ENCODE peak calls at places on chromosomes 7 and 10, in four cellular contexts. Z, L, C and Q are unnamed samples. For H3K36me3, the result is how much of the 10 kb centered on the place peaks cover.

GRCh38 chr7:73451780-73452398 is 18.3 kb downstream of the FZD9 start:
- DNase-seq in Z (no peak), L (peak), C (peak), Q (peak)

GRCh38 chr7:20116869-20117268 is 100.3 kb downstream of the MACC1 start:
- DNase-seq in Z (no peak), L (no peak), C (no peak), Q (no peak)

GRCh38 chr7:2266911-2267310 is 24.9 kb downstream of the NUDT1 start:
- DNase-seq in Z (no peak), L (peak), C (no peak), Q (no peak)

GRCh38 chr10:42960491-42961155 is 116.2 kb upstream of the RET start:
- DNase-seq in Z (no peak), L (no peak), C (no peak), Q (no peak)

GRCh38 chr10:98664329-98665042 is 217.8 kb upstream of the HPS1 start:
- DNase-seq in Z (no peak), L (peak), C (peak), Q (no peak)

GRCh38 chr10:127921075-127921750 is 14.3 kb downstream of the PTPRE start:
- DNase-seq in Z (no peak), L (no peak), C (no peak), Q (no peak)

GRCh38 chr7:47498229-47499056 is 83.5 kb downstream of the TNS3 start:
- DNase-seq in Z (no peak), L (no peak), C (no peak), Q (no peak)

GRCh38 chr10:12423896-12424295 is 74.5 kb downstream of the CAMK1D start:
- DNase-seq in Z (no peak), L (no peak), C (no peak), Q (no peak)

GRCh38 chr7:157840913-157841756 is 504.3 kb downstream of the DNAJB6 start:
- DNase-seq in Z (no peak), L (no peak), C (no peak), Q (no peak)

GRCh38 chr7:150737265-150738055 is at the start of gene GIMAP5:
- DNase-seq in Z (no peak), L (peak), C (no peak), Q (no peak)

GRCh38 chr10:71771821-71772617 is 1.3 kb downstream of the VSIR start:
- DNase-seq in Z (no peak), L (peak), C (peak), Q (no peak)

GRCh38 chr7:128891942-128892269 is 18.6 kb downstream of the KCP start:
- DNase-seq in Z (no peak), L (no peak), C (no peak), Q (no peak)

GRCh38 chr7:41261081-41261480 is 441.8 kb downstream of the INHBA start:
- DNase-seq in Z (no peak), L (no peak), C (no peak), Q (no peak)

GRCh38 chr10:46550795-46551700 is 5.4 kb downstream of the GPRIN2 start:
- DNase-seq in Z (no peak), L (no peak), C (peak), Q (no peak)

GRCh38 chr10:43398939-43399871 is 9.8 kb downstream of the HNRNPF start:
- DNase-seq in Z (no peak), L (no peak), C (peak), Q (no peak)

GRCh38 chr7:82548141-82548688 is 104.6 kb upstream of the CACNA2D1 start:
- DNase-seq in Z (no peak), L (no peak), C (no peak), Q (no peak)

GRCh38 chr7:107208563-107208962 is 39.8 kb downstream of the HBP1 start:
- DNase-seq in Z (no peak), L (no peak), C (no peak), Q (no peak)

GRCh38 chr10:14564268-14564744 is 210.4 kb downstream of the FAM107B start:
- DNase-seq in Z (no peak), L (no peak), C (no peak), Q (no peak)

GRCh38 chr7:23967949-23968599 is 258.1 kb downstream of the STK31 start:
- DNase-seq in Z (no peak), L (no peak), C (no peak), Q (no peak)

GRCh38 chr10:15703167-15703880 is 16.4 kb downstream of the ITGA8 start:
- DNase-seq in Z (no peak), L (peak), C (no peak), Q (no peak)

GRCh38 chr10:130606001-130606405 is 469.8 kb downstream of the GLRX3 start:
- DNase-seq in Z (no peak), L (no peak), C (no peak), Q (no peak)

GRCh38 chr10:3776796-3777571 is 8.0 kb downstream of the KLF6 start:
- DNase-seq in Z (no peak), L (peak), C (no peak), Q (no peak)

GRCh38 chr7:26627871-26628270 is 236.5 kb downstream of the SKAP2 start:
- DNase-seq in Z (no peak), L (no peak), C (no peak), Q (no peak)

GRCh38 chr7:33762153-33762902 is 143.0 kb upstream of the BMPER start:
- DNase-seq in Z (no peak), L (no peak), C (no peak), Q (no peak)

GRCh38 chr10:104072786-104073185 is 12.9 kb downstream of the COL17A1 start:
- DNase-seq in Z (no peak), L (no peak), C (no peak), Q (no peak)

GRCh38 chr7:22861576-22861975 is 38.9 kb upstream of the TOMM7 start:
- DNase-seq in Z (no peak), L (no peak), C (no peak), Q (no peak)

GRCh38 chr7:34091330-34091917 is 186.1 kb downstream of the BMPER start:
- DNase-seq in Z (no peak), L (peak), C (peak), Q (peak)

GRCh38 chr7:85595639-85596268 is 408.9 kb upstream of the SEMA3D start:
- DNase-seq in Z (no peak), L (peak), C (no peak), Q (no peak)

GRCh38 chr10:34666008-34666700 is 148.9 kb downstream of the PARD3 start:
- DNase-seq in Z (no peak), L (peak), C (peak), Q (no peak)

GRCh38 chr10:110568055-110568735 is 700 bp downstream of the SMC3 start:
- DNase-seq in Z (no peak), L (peak), C (no peak), Q (no peak)

GRCh38 chr7:98287486-98287959 is 6.0 kb downstream of the BRI3 start:
- DNase-seq in Z (peak), L (no peak), C (peak), Q (no peak)

GRCh38 chr7:98285132-98286092 is 3.9 kb downstream of the BRI3 start:
- DNase-seq in Z (no peak), L (no peak), C (no peak), Q (no peak)

GRCh38 chr7:98288064-98288823 is 6.8 kb downstream of the BRI3 start:
- DNase-seq in Z (no peak), L (no peak), C (no peak), Q (no peak)

GRCh38 chr7:98286093-98286525 is 4.6 kb downstream of the BRI3 start:
- DNase-seq in Z (no peak), L (no peak), C (peak), Q (no peak)

GRCh38 chr7:98286701-98287485 is 5.4 kb downstream of the BRI3 start:
- DNase-seq in Z (no peak), L (no peak), C (no peak), Q (no peak)
- H3K4me3 ChIP-seq in Z (no peak), L (no peak), C (no peak), Q (no peak)

GRCh38 chr7:28685291-28685659 is 272.9 kb downstream of the TRIL start:
- DNase-seq in Z (no peak), L (no peak), C (no peak), Q (no peak)
- H3K9ac ChIP-seq in Z (peak), L (peak), C (no peak), Q (peak)

DNA sequence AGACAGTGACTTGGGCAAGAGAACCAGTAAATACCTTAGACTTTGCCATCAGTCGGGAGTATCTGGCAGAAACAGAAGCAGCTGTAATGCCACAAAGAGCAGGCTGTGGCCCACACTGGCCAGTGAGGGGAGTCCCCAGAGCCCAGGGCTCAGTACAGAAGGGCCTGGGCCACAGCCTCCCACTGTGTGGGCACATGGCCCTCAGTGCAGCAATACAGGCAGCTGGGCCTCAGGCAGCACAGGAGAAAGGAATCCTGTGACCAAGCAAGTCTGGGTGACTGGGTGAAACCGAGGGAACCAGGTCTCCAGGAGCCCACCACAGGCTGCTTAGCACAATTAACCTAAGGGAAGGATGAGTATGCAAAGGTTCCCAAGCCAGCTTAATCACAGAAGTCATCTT is 14.0 kb downstream of the WDR91 start:
- DNase-seq in Z (no peak), L (no peak), C (no peak), Q (no peak)
- H3K36me3 ChIP-seq in Z (under half), L (under half), C (under half), Q (under half)

GRCh38 chr7:28104811-28105210 is 75.8 kb downstream of the JAZF1 start:
- DNase-seq in Z (no peak), L (no peak), C (no peak), Q (no peak)

GRCh38 chr7:28103984-28104628 is 76.5 kb downstream of the JAZF1 start:
- DNase-seq in Z (no peak), L (no peak), C (no peak), Q (no peak)

GRCh38 chr7:28105234-28105633 is 75.4 kb downstream of the JAZF1 start:
- DNase-seq in Z (no peak), L (no peak), C (no peak), Q (no peak)

GRCh38 chr7:28107960-28108359 is 72.6 kb downstream of the JAZF1 start:
- DNase-seq in Z (no peak), L (peak), C (no peak), Q (no peak)

GRCh38 chr7:28106316-28106957 is 74.2 kb downstream of the JAZF1 start:
- DNase-seq in Z (no peak), L (no peak), C (no peak), Q (no peak)
- H3K4me3 ChIP-seq in Z (no peak), L (no peak), C (no peak), Q (no peak)

GRCh38 chr7:87598234-87599009 is 2.3 kb downstream of the ABCB1 start:
- DNase-seq in Z (no peak), L (no peak), C (no peak), Q (no peak)
- H3K9ac ChIP-seq in Z (no peak), L (no peak), C (no peak), Q (no peak)

GRCh38 chr10:95328013-95328412 is 37.2 kb upstream of the PDLIM1 start:
- DNase-seq in Z (no peak), L (no peak), C (no peak), Q (no peak)

GRCh38 chr10:95331596-95332130 is 40.9 kb upstream of the PDLIM1 start:
- DNase-seq in Z (no peak), L (no peak), C (no peak), Q (no peak)

GRCh38 chr10:95330966-95331453 is 40.2 kb upstream of the PDLIM1 start:
- DNase-seq in Z (no peak), L (peak), C (no peak), Q (no peak)

GRCh38 chr10:95327367-95327766 is 36.6 kb upstream of the PDLIM1 start:
- DNase-seq in Z (no peak), L (no peak), C (no peak), Q (no peak)

GRCh38 chr10:95329296-95329695 is 38.5 kb upstream of the PDLIM1 start:
- DNase-seq in Z (no peak), L (no peak), C (no peak), Q (no peak)
- H3K36me3 ChIP-seq in Z (under half), L (under half), C (under half), Q (under half)

GRCh38 chr10:62054408-62054807 is 152.9 kb downstream of the ARID5B start:
- DNase-seq in Z (no peak), L (no peak), C (no peak), Q (no peak)
- H3K4me3 ChIP-seq in Z (no peak), L (no peak), C (no peak), Q (no peak)

DNA sequence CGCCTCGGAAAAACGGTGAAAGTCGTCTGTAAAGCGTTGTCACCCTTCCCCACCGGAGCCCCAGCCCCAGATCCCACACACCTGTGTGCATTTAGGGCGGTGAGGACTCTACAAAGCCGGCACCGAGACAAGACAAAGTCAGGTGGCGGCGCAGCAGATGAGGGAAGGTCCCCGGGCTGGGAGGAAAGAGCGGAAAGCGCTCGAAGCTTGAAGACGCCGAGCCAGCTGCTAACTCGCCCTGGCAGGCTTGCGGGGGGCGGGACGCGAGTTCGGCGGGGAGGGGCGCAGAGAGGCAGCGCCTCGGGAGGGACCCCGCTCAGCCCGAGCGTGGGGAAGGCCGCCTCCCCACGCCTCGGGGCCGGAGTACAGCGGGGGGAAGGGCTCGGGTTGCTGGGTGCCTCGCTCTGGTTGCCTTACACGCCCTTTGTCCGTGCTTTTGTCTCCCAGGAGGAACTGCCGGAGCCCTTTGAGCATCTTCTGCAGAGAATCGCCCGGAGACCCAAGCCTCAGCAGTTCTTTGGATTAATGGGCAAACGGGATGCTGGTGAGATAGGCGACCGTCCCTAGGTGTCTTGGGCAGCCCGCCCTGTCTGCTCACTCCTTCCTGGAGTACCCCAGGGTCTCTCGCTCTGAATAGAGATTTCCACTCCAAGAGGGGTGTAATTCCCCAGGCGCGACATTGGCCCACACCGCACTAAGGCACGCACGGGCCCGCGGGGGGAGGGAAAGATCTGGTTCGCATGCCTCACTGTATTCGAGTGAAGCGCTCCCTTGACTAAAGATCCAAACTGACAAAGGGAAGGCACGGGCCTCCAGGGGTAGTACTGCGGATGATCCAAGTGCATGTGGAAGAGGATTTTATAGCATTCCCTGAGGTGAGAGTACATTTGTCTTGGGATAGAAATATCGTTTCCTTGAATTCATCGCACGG is 1.7 kb downstream of the TAC1 start:
- DNase-seq in Z (no peak), L (no peak), C (no peak), Q (no peak)
- H3K9ac ChIP-seq in Z (no peak), L (no peak), C (no peak), Q (no peak)

GRCh38 chr10:122249303-122249850 is 21.7 kb upstream of the BTBD16 start:
- DNase-seq in Z (no peak), L (no peak), C (no peak), Q (no peak)

GRCh38 chr10:122245897-122246296 is 25.2 kb upstream of the BTBD16 start:
- DNase-seq in Z (no peak), L (no peak), C (no peak), Q (no peak)

GRCh38 chr10:122248356-122249302 is 22.5 kb upstream of the BTBD16 start:
- DNase-seq in Z (no peak), L (no peak), C (no peak), Q (no peak)

GRCh38 chr10:122245136-122245535 is 26.0 kb upstream of the BTBD16 start:
- DNase-seq in Z (no peak), L (no peak), C (no peak), Q (no peak)

DNA sequence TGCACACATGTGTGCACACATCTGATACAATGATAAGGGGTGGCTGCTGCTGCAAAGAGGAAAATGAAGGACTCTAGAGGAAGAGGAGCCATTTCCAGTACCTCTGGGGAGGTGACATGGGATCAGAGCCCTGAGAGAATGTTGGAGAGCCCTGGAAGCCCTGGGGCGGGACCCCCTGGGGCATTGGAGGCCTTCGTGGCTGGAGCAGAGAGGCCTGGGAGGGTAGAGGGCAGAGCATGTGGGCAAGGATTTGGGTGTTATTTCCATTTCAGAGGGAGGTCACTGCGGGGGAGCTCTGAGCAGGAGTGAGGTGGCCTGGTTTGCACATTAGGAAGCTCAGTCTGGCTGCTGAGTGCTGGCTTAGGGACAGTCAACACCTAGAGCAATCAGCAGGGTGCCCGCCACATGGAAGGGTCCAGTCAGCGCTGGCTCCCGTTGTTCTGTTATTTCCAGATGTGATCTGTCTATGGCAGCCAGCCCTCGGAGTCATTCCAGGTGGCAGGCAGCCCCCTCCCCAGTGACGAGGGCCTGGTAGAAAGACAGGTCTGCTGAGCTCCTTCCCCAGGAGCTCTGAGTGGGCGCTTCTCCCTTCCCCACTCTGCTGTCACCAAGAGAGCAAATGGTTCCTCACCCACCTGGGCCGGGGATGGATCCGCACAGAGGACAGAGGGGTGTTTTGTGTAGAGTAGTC is 24.1 kb upstream of the BTBD16 start:
- DNase-seq in Z (no peak), L (no peak), C (no peak), Q (no peak)
- H3K36me3 ChIP-seq in Z (under half), L (under half), C (under half), Q (under half)